ENCODE peak calls at places on chromosomes 6 and 20, in seven cellular contexts. O is adrenal gland, T is mucosa of descending colon, H is nephron progenitor cell, S is fibroblast of pulmonary artery, E is RWPE1, P is suprapubic skin. X is an unnamed sample.

GRCh38 chr20:4929686-4930397 is 71.5 kb downstream of the SLC23A2 start:
- DNase-seq in S (peak; percentile 23), P (no peak), E (no peak), O (no peak), T (no peak), H (no peak), X (no peak)

GRCh38 chr6:83914953-83915352 is 55.5 kb downstream of the CYB5R4 start:
- DNase-seq in O (no peak), P (no peak), E (no peak), T (no peak), S (peak; percentile 4), H (no peak), X (no peak)

GRCh38 chr20:8246153-8246552 is 114.1 kb downstream of the PLCB1 start:
- DNase-seq in P (no peak), E (no peak), O (no peak), S (no peak), H (no peak), T (no peak), X (no peak)

GRCh38 chr6:148851683-148852556 is 105.1 kb downstream of the UST start:
- DNase-seq in P (no peak), H (no peak), S (no peak), O (no peak), T (no peak), E (no peak), X (no peak)

GRCh38 chr20:36251426-36251825 is 15.1 kb downstream of the AAR2 start:
- DNase-seq in E (peak; percentile 51), H (no peak), S (no peak), O (no peak), T (no peak), P (no peak), X (no peak)

GRCh38 chr6:48733581-48733980 is 622.6 kb upstream of the PTCHD4 start:
- DNase-seq in O (no peak), E (no peak), T (no peak), H (no peak), S (no peak), P (no peak), X (no peak)

GRCh38 chr6:48825501-48826317 is 637.3 kb downstream of the MMUT start:
- DNase-seq in S (peak; percentile 53), O (no peak), P (no peak), T (no peak), H (no peak), E (no peak), X (no peak)

GRCh38 chr6:53192590-53193232 is 44.1 kb upstream of the GCM1 start:
- DNase-seq in S (peak; percentile 12), H (peak; percentile 5), E (no peak), T (no peak), P (no peak), O (peak; percentile 67), X (no peak)

GRCh38 chr6:13524801-13525508 is 37.6 kb upstream of the GFOD1 start:
- DNase-seq in P (no peak), E (no peak), S (no peak), T (no peak), H (no peak), O (no peak), X (no peak)

GRCh38 chr20:45082468-45082867 is 18.5 kb downstream of the KCNS1 start:
- DNase-seq in P (no peak), E (no peak), O (no peak), S (no peak), T (no peak), H (no peak), X (no peak)

GRCh38 chr6:136920858-136921520 is 1.1 kb upstream of the SLC35D3 start:
- DNase-seq in E (peak; percentile 12), P (no peak), O (no peak), S (peak; percentile 13), T (peak; percentile 54), H (peak; percentile 48), X (peak; percentile 25)

GRCh38 chr6:1615651-1616420 is 6.1 kb downstream of the FOXC1 start:
- DNase-seq in O (no peak), S (no peak), P (no peak), T (no peak), H (no peak), E (no peak), X (no peak)

GRCh38 chr6:100846276-100846675 is 34.9 kb downstream of the ASCC3 start:
- DNase-seq in S (no peak), H (no peak), P (no peak), O (no peak), T (no peak), E (no peak), X (no peak)

GRCh38 chr20:17327185-17327780 is 100.4 kb downstream of the PCSK2 start:
- DNase-seq in T (no peak), E (no peak), S (no peak), O (peak; percentile 62), P (no peak), H (peak; percentile 19), X (no peak)

GRCh38 chr6:8825726-8826125 is 390.4 kb upstream of the SLC35B3 start:
- DNase-seq in T (no peak), P (no peak), H (no peak), O (no peak), E (no peak), S (no peak), X (no peak)

GRCh38 chr6:70136996-70137395 is 165.9 kb downstream of the COL9A1 start:
- DNase-seq in P (no peak), S (no peak), H (no peak), T (no peak), E (no peak), O (no peak), X (no peak)

GRCh38 chr6:133447924-133448323 is 206.8 kb downstream of the EYA4 start:
- DNase-seq in H (no peak), O (no peak), S (peak; percentile 65), T (no peak), P (no peak), E (no peak), X (peak; percentile 19)

GRCh38 chr6:151388997-151389639 is 2.2 kb downstream of the ZBTB2 start:
- DNase-seq in E (no peak), P (no peak), S (no peak), H (no peak), O (no peak), T (no peak), X (no peak)

DNA sequence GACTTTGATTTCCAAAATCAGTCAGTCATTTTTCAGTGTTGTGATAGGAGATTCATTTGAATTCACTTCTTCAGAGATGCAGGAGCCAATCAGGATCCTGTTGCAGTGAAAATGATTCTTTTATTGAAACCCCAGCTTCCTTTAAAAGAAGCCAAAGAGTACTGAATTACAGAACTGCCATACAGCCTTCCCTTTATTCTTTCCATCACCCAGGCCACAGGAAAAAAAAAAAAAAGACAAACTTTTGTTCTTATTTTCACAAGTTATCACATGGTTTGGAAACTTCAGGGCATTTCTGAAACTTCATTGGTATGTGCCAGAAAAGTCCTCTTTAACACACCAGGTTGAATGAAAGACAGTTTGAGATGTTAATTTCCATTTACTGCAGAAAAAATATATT is 1.8 kb upstream of the CARMIL1 start:
- DNase-seq in O (no peak), P (no peak), E (no peak), T (no peak), S (no peak), H (no peak), X (no peak)
- TF ChIP-seq CTCF in O (no peak), P (no peak), E (no peak), T (no peak), S (no peak), H (no peak), X (no peak)

GRCh38 chr20:21361266-21361665 is 36.1 kb downstream of the NKX2-4 start:
- DNase-seq in S (peak; percentile 70), H (no peak), E (peak; percentile 13), T (no peak), P (no peak), O (no peak), X (no peak)

GRCh38 chr20:21364413-21364812 is 32.9 kb downstream of the NKX2-4 start:
- DNase-seq in S (no peak), E (no peak), H (no peak), T (no peak), P (no peak), O (no peak), X (no peak)

GRCh38 chr20:21357851-21358250 is 39.5 kb downstream of the NKX2-4 start:
- DNase-seq in P (no peak), E (no peak), T (no peak), H (no peak), S (peak; percentile 67), O (no peak), X (peak; percentile 17)

GRCh38 chr20:21355981-21356380 is 41.3 kb downstream of the NKX2-4 start:
- DNase-seq in H (no peak), S (no peak), O (no peak), T (no peak), E (no peak), P (no peak), X (no peak)

DNA sequence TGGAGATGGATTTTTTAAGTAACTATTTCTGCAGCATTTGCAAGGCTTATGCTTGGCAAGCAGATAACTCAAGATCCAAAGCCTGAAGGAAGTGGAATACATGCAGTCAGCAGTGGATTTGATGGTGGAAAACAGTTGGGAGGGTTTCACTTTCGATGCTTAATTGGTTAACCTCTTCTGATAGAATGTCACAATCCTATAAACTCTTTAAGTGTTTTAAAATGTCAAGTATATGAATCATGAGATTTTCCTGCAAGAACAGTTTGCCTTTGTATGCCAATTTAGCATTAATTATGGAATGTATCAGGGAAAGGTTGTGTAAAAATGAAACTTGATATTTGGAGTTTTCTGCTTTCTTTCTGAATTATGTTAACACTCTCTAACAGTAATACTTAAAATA is 36.6 kb downstream of the NKX2-4 start:
- DNase-seq in P (no peak), S (no peak), O (no peak), E (no peak), T (no peak), H (no peak), X (peak; percentile 15)
- TF ChIP-seq CTCF in P (no peak), S (no peak), O (no peak), E (no peak), T (no peak), H (no peak), X (no peak)

DNA sequence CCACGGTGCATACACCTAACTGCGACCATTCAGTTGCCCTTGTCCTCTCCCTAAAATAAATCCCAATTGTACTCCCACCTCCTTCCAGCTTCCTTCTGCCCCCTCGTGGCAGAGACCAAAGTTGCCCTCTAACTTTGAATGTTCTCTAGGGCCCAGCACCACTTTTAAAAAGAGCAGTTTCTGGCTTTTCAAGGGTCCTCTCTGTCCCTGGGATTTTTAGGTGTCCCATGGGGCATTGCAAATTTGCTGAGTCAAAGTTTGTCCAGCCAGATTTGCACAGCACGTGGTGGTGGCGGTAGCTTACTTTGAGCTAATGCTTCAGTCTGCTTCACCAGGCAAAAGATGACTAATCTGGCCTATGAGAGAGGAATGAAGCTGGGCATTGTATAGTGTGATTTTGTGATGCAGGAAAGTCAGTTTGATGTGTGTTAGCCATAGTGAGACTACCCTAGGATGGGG is 100.2 kb downstream of the PERP start:
- DNase-seq in P (no peak), O (no peak), E (peak; percentile 36), H (peak; percentile 43), T (no peak), S (peak; percentile 21), X (peak; percentile 52)
- TF ChIP-seq CTCF in P (no peak), O (peak; percentile 47), E (peak; percentile 36), H (peak; percentile 52), T (no peak), S (peak; percentile 79), X (peak; percentile 75)

DNA sequence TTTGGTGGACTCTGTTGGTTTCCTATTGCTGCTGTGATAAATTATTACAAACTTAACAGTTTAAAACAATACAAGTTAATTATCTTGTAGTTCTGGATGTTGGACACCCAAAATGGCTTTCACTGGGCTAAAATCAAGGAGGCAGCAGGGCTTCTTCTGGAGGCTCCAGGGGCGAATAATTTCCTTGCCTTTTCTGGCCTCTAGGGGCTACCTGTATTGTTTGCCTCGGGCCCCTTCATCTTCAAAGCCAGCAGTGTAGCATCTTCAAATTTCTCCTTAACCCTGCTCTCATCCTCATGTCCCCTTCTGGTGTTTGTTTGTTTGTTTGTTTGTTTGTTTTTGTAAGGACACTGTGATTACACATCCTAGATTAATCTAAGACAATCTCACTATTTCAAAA is 60.5 kb upstream of the ANKEF1 start:
- DNase-seq in T (no peak), O (no peak), P (no peak), S (no peak), E (no peak), H (no peak), X (no peak)
- TF ChIP-seq CTCF in T (no peak), O (no peak), P (no peak), S (peak; percentile 19), E (no peak), H (no peak), X (peak; percentile 32)